ENCODE peak calls at places on chromosomes 3 and 15, in seven cellular contexts. X is skeletal muscle cell; Y is ovary; O is HAP-1; N is brain microvascular endothelial cell; E is CD8-positive, alpha-beta T cell; U is adrenal gland. H is an unnamed sample.
A peak's percentile ranks its signal among the peaks of the same experiment; 100 is the strongest.

GRCh38 chr15:63583027-63583426 is 14.2 kb upstream of the FBXL22 start:
- DNase-seq in X (no peak), Y (no peak), O (no peak), N (peak; percentile 92), E (no peak), U (no peak), H (no peak)

GRCh38 chr3:39254806-39255449 is 24.9 kb downstream of the CX3CR1 start:
- DNase-seq in X (no peak), Y (no peak), O (no peak), N (no peak), E (no peak), U (no peak), H (no peak)

GRCh38 chr15:75348034-75348562 is 1.3 kb downstream of the NEIL1 start:
- DNase-seq in X (no peak), Y (peak; percentile 51), O (peak; percentile 35), N (no peak), E (no peak), U (no peak), H (no peak)

GRCh38 chr15:90857337-90857736 is 11.1 kb upstream of the FURIN start:
- DNase-seq in X (no peak), Y (no peak), O (no peak), N (no peak), E (no peak), U (no peak), H (no peak)

GRCh38 chr3:134279466-134279865 is 28.8 kb upstream of the RYK start:
- DNase-seq in X (no peak), Y (no peak), O (no peak), N (no peak), E (no peak), U (no peak), H (no peak)

GRCh38 chr15:80970018-80970657 is 19.5 kb downstream of the MESD start:
- DNase-seq in X (no peak), Y (peak; percentile 69), O (peak; percentile 84), N (peak; percentile 55), E (peak; percentile 22), U (peak; percentile 81), H (peak; percentile 46)

GRCh38 chr3:38313685-38314084 is 31.6 kb downstream of the SLC22A14 start:
- DNase-seq in X (no peak), Y (no peak), O (no peak), N (no peak), E (no peak), U (no peak), H (no peak)

GRCh38 chr15:34336947-34337556 is 529 bp downstream of the SLC12A6 start:
- DNase-seq in X (no peak), Y (peak; percentile 27), O (peak; percentile 3), N (no peak), E (no peak), U (no peak), H (no peak)

GRCh38 chr15:75455982-75456531 is 4.6 kb upstream of the SIN3A start:
- DNase-seq in X (no peak), Y (no peak), O (peak; percentile 61), N (peak; percentile 46), E (no peak), U (no peak), H (peak; percentile 41)

GRCh38 chr15:92077353-92078080 is 224.0 kb downstream of the SLCO3A1 start:
- DNase-seq in X (no peak), Y (peak; percentile 61), O (peak; percentile 52), N (peak; percentile 60), E (no peak), U (peak; percentile 92), H (peak; percentile 50)

GRCh38 chr15:85598718-85599398 is 195.9 kb downstream of the KLHL25 start:
- DNase-seq in X (no peak), Y (no peak), O (no peak), N (no peak), E (no peak), U (no peak), H (no peak)

GRCh38 chr3:10907262-10907661 is 85.3 kb upstream of the SLC6A1 start:
- DNase-seq in X (no peak), Y (no peak), O (no peak), N (no peak), E (no peak), U (no peak), H (no peak)

GRCh38 chr3:49872801-49873281 is 3.1 kb upstream of the CAMKV start:
- DNase-seq in X (no peak), Y (no peak), O (no peak), N (no peak), E (no peak), U (no peak), H (peak; percentile 29)

GRCh38 chr3:81485444-81485865 is 276.0 kb downstream of the GBE1 start:
- DNase-seq in X (peak; percentile 67), Y (no peak), O (no peak), N (peak; percentile 77), E (no peak), U (peak; percentile 60), H (no peak)

GRCh38 chr3:11240496-11240895 is 31.7 kb upstream of the ATG7 start:
- DNase-seq in X (no peak), Y (no peak), O (no peak), N (no peak), E (no peak), U (no peak), H (no peak)

GRCh38 chr3:134211797-134212196 is 38.9 kb downstream of the RYK start:
- DNase-seq in X (peak; percentile 16), Y (no peak), O (peak; percentile 20), N (peak; percentile 64), E (no peak), U (peak; percentile 66), H (peak; percentile 50)

GRCh38 chr3:58965870-58966269 is 84.0 kb downstream of the CFAP20DC start:
- DNase-seq in X (peak; percentile 29), Y (peak; percentile 13), O (no peak), N (no peak), E (no peak), U (no peak), H (no peak)

GRCh38 chr3:33360136-33360825 is 79.9 kb downstream of the UBP1 start:
- DNase-seq in X (peak; percentile 26), Y (no peak), O (no peak), N (peak; percentile 53), E (no peak), U (no peak), H (no peak)

DNA sequence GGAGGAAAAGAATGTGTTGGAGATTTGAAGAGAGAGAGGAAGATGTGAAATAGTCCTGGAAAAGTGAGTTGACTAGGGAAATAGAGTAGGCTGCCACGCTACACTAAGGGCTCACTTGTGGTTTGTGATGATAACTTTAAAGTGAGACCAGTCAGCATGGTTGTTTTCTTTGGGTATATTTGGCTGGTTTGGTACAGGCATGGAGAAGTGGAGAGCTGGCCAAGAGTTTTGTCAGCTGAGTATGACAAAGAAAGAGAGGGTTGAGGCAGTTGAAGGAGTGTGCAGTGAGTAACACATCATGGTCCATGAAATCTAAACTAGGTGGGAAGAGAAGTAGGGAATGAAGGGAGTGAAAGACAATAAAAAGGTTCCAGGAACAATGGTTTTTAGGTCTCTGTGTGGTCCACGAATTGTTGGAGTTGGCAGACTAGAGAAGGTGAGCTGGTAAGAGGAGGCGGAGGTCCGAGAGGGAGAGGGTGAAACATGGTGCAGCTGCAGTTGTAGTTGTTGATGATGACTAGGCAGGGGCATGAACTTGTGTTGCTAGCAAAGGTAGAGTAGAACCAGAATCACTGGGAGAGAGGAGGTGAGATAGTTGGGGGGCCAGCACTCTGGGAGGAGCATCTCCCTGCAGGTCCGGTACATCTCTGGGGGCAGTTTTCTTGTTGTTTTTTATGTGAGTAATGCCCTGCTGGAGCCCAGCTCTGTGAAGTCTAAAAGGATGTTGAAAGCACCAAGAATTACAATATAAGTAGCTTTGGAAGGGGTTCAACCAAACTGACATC is 21.0 kb downstream of the ZNF80 start:
- DNase-seq in X (peak; percentile 57), Y (no peak), O (no peak), N (peak; percentile 61), E (no peak), U (no peak), H (no peak)
- H3K4me3 ChIP-seq in X (no peak overlapping the region), Y (no peak overlapping the region), O (no peak overlapping the region), N (no peak overlapping the region), E (no peak overlapping the region), U (no peak overlapping the region), H (no peak overlapping the region)

GRCh38 chr3:140205598-140205997 is 270.6 kb downstream of the CLSTN2 start:
- DNase-seq in X (no peak), Y (no peak), O (no peak), N (no peak), E (no peak), U (no peak), H (no peak)

GRCh38 chr3:140206196-140207040 is 271.4 kb downstream of the CLSTN2 start:
- DNase-seq in X (peak; percentile 4), Y (no peak), O (peak; percentile 14), N (peak; percentile 52), E (no peak), U (no peak), H (no peak)

GRCh38 chr3:140204271-140204984 is 269.4 kb downstream of the CLSTN2 start:
- DNase-seq in X (no peak), Y (no peak), O (peak; percentile 89), N (no peak), E (no peak), U (no peak), H (no peak)

GRCh38 chr3:140203510-140203909 is 268.5 kb downstream of the CLSTN2 start:
- DNase-seq in X (no peak), Y (no peak), O (peak; percentile 59), N (no peak), E (no peak), U (no peak), H (no peak)

GRCh38 chr3:140207541-140207940 is 272.6 kb downstream of the CLSTN2 start:
- DNase-seq in X (no peak), Y (no peak), O (no peak), N (no peak), E (no peak), U (no peak), H (no peak)
- H3K4me3 ChIP-seq in X (no peak overlapping the region), Y (no peak overlapping the region), O (no peak overlapping the region), N (no peak overlapping the region), E (no peak overlapping the region), U (no peak overlapping the region), H (no peak overlapping the region)

GRCh38 chr3:68007621-68008226 is 353.3 kb upstream of the SUCLG2 start:
- DNase-seq in X (no peak), Y (no peak), O (no peak), N (no peak), E (peak; percentile 11), U (peak; percentile 51), H (no peak)
- H3K4me3 ChIP-seq in X (peak overlapping the region; percentile 26), Y (peak overlapping the region; percentile 8), O (no peak overlapping the region), N (peak overlapping the region; percentile 18), E (peak overlapping the region; percentile 60), U (no peak overlapping the region), H (no peak overlapping the region)

DNA sequence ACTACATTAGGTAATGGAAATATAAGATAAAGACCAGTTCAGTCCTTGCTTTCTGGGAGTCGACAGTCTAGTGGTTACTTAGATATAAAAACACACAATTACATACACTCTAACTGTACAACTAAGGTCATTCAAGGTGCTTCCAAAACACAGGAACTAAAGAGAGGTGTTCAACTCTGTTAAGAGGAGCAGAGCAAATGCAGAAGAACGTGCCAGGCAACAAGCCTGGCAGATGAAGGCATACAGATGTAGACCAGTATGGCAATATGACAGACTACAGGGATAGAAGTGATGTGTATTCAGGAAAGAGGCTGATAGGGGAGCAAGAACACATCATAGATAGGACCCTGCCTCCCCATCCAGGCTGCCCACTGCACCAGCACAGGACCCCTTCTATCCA is 78.3 kb downstream of the CBLB start:
- DNase-seq in X (no peak), Y (no peak), O (no peak), N (no peak), E (no peak), U (no peak), H (no peak)
- H3K4me3 ChIP-seq in X (no peak overlapping the region), Y (no peak overlapping the region), O (no peak overlapping the region), N (no peak overlapping the region), E (no peak overlapping the region), U (no peak overlapping the region), H (no peak overlapping the region)

H was measured in Jurkat, Clone E6-1.